ENCODE peak calls at places on chromosome 7, in five cellular contexts. E is ELR, Y is G401, X is IMR-90, K is HFF-Myc. C is an unnamed sample.
A peak's percentile ranks its signal among the peaks of the same experiment; 100 is the strongest.

GRCh38 chr7:157033483-157034473 is 23.3 kb upstream of the MNX1 start:
- DNase-seq in E (no peak), Y (no peak), X (no peak), K (no peak), C (no peak)

GRCh38 chr7:159207398-159207797 is 62.7 kb upstream of the VIPR2 start:
- DNase-seq in E (no peak), Y (no peak), X (no peak), K (no peak), C (no peak)

GRCh38 chr7:149140784-149141183 is 6.5 kb upstream of the ZNF398 start:
- DNase-seq in E (peak; percentile 30), Y (no peak), X (peak; percentile 22), K (no peak), C (no peak)

GRCh38 chr7:44142028-44142427 is 896 bp upstream of the MYL7 start:
- DNase-seq in E (no peak), Y (no peak), X (no peak), K (no peak), C (no peak)

GRCh38 chr7:87759511-87759910 is 116.6 kb downstream of the SLC25A40 start:
- DNase-seq in E (no peak), Y (no peak), X (no peak), K (no peak), C (no peak)

GRCh38 chr7:143375298-143376034 is 5.7 kb upstream of the ZYX start:
- DNase-seq in E (peak; percentile 50), Y (peak; percentile 92), X (no peak), K (no peak), C (no peak)

GRCh38 chr7:135271255-135271615 is 37.6 kb downstream of the STRA8 start:
- DNase-seq in E (no peak), Y (no peak), X (no peak), K (no peak), C (no peak)

GRCh38 chr7:26626687-26627086 is 237.7 kb downstream of the SKAP2 start:
- DNase-seq in E (no peak), Y (no peak), X (no peak), K (no peak), C (peak; percentile 77)

C was measured in vagina.